ENCODE peak calls at places on chromosomes 16 and 17, in five cellular contexts. B is bronchial epithelial cell; M is CD8-positive, alpha-beta T cell; X is heart right ventricle; P is AG10803. Q is an unnamed sample.

GRCh38 chr16:67637625-67638024 is 7.3 kb upstream of the CARMIL2 start:
- DNase-seq in P (no peak), B (no peak), M (no peak), X (no peak), Q (no peak)

GRCh38 chr17:2337152-2337810 is at the start of gene SGSM2:
- DNase-seq in X (peak), B (no peak), P (peak), M (peak), Q (peak)

GRCh38 chr16:88066680-88067529 is 115.7 kb downstream of the BANP start:
- DNase-seq in P (no peak), X (no peak), M (no peak), B (no peak), Q (no peak)

GRCh38 chr17:65370669-65371126 is 190.8 kb downstream of the AXIN2 start:
- DNase-seq in P (no peak), B (no peak), X (no peak), M (peak), Q (no peak)

GRCh38 chr16:12458591-12459400 is 344.9 kb downstream of the CPPED1 start:
- DNase-seq in X (peak), M (peak), P (no peak), B (no peak), Q (no peak)

GRCh38 chr16:87645802-87646201 is 43.5 kb downstream of the JPH3 start:
- DNase-seq in B (no peak), M (no peak), P (no peak), X (no peak), Q (no peak)

GRCh38 chr17:17605083-17605746 is 13.7 kb upstream of the PEMT start:
- DNase-seq in P (peak), B (no peak), M (no peak), X (no peak), Q (no peak)

GRCh38 chr17:14305785-14306496 is 5.1 kb downstream of the HS3ST3B1 start:
- DNase-seq in M (no peak), X (no peak), B (no peak), P (no peak), Q (no peak)

GRCh38 chr16:3836641-3837040 is 43.9 kb downstream of the CREBBP start:
- DNase-seq in P (no peak), M (no peak), B (no peak), X (no peak), Q (no peak)

GRCh38 chr16:79838860-79839259 is 238.3 kb upstream of the MAF start:
- DNase-seq in X (no peak), P (peak), M (no peak), B (no peak), Q (no peak)

GRCh38 chr16:74982303-74982702 is 2.6 kb downstream of the WDR59 start:
- DNase-seq in X (no peak), P (no peak), M (no peak), B (no peak), Q (no peak)

DNA sequence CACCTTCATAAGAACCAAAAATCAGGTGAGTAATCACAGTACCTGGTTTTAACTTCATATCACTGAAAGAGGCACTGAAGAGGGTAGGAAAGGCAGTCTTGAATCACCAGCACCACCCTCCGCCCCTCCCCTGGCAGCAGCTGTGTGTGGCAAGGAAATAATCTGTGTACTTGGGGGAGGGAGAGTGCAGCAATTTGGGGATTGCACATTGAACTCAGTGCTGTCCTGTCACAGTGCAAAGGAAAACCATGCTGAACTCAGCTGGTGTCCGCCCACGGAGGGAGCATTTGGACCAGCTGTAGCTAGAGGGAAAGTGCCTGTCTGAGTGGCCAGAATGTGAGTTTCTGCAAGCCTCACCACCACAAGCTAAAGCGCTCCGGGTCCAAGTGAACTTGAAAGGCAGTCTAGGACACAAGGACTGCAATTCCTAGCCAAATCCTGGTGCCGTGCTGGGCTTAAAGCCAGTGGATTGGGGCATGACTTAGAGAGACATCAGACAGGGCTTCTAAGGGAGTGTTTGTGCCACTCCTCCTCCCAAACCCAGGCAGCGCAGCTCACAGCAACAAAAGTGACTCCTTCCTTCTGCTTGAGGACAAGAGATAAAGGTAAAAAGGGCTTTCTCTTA is 39.7 kb upstream of the ALDH3A1 start:
- DNase-seq in X (no peak), P (peak), B (peak), M (no peak), Q (peak)
- H3K4me3 ChIP-seq in X (no peak), P (no peak), B (no peak), M (no peak), Q (no peak)

GRCh38 chr16:89446975-89447293 is 43.4 kb downstream of the ANKRD11 start:
- DNase-seq in M (no peak), X (no peak), P (no peak), B (no peak), Q (no peak)
- H3K4me3 ChIP-seq in M (peak), X (no peak), P (no peak), B (no peak), Q (no peak)

DNA sequence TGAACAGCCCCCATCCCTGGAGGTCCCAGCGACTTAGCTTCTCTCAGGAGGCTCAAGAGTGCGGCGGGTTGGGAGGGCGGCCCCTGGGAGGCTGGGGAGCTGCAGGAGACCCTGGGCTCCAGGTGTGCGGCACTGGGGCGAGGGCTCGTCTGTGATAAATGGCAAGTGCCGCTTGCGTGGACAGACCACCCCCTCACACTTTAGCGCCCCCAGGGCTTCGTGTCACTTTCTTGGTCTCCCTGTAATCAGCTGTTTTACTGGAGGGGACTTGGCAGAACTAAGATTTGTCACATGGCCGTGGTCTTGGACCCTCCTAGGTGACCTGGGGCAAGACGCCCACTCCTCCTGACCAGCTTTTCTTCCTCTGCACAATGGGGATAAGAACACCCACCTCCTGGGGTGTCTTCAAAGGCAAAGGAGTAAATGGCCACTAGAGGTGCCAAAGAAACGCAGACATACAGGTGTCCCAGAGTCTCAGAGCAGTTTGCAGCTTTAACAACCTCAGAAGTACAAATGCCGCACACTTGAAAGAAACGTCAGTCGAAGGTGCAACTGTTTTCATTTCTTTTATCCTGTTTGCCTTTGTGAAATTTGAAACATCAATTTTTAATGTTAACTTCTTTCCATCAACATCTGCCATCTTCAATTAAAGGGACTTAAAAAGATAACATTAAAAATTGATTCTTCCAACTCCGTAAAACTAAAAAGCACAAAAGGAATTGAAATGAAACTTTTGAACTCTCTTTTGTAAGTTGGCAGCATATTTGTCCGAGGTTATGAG is 946 bp downstream of the OSGIN1 start:
- DNase-seq in X (no peak), M (no peak), P (peak), B (peak), Q (peak)
- H3K4me3 ChIP-seq in X (peak), M (no peak), P (peak), B (peak), Q (peak)

DNA sequence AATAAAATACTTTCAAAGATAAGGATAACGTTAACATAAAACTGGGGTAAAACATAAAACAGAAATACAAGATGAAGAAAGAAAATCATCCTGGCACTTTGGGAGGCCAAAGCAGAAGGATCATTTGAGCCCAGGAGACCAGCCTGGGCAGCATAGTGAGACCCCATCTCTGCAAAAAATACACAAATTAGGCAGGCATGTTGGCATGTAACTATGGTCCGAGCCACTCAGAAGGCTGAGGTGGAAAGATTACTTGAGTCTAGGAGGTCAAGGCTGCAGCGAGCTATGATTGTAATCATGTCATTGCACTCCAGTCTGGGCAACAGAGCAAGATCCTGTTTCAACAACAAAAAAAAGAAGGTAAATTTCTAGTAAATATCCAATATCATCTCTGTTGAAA is 19.6 kb downstream of the TAT start:
- DNase-seq in P (no peak), X (no peak), B (no peak), M (no peak), Q (no peak)
- H3K4me3 ChIP-seq in P (no peak), X (no peak), B (no peak), M (no peak), Q (no peak)

DNA sequence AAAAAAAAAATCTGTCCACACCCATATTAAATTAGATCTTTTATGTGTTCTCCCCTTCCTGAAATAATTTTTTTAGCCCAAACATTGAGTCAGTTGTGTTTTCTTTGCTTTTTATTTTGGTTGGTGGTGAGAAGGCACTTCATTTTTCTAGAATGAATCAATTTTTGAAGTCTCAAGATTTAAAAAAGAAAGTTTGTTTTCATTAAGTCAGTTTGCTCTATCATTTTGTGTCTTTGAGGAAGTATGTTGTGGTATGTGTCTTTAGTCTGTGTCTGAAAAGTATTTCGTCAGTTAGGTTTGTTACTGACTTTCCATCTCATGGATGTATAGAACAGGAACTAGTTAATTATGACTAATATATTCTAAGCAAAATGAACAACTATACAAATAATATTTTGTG is 3.8 kb downstream of the IGF2BP1 start:
- DNase-seq in X (no peak), M (no peak), B (no peak), P (peak), Q (no peak)
- H3K4me3 ChIP-seq in X (no peak), M (no peak), B (no peak), P (no peak), Q (peak)

DNA sequence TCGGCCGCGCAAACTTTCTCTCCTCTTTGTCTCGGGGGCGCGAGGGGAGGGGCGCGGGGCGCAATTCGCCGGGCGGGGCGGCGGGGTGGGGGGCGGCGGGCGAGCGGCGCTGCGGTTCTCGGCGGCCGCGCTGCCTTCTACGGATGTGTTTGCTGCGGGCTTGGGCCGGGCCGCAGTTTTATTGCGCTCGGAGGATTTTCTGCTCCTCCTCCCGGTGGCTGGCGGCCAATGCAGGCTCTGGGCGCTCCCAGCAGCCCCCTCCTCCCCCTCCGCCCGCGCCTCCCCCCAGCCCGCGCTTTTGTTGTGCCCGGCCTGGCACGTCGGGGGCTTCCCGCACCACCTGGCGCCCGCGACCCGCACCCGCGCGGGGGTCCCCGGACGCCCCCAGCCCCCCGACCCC is at the start of gene TIMP2:
- DNase-seq in P (peak), M (peak), X (peak), B (no peak), Q (peak)
- H3K4me3 ChIP-seq in P (peak), M (peak), X (peak), B (no peak), Q (peak)

DNA sequence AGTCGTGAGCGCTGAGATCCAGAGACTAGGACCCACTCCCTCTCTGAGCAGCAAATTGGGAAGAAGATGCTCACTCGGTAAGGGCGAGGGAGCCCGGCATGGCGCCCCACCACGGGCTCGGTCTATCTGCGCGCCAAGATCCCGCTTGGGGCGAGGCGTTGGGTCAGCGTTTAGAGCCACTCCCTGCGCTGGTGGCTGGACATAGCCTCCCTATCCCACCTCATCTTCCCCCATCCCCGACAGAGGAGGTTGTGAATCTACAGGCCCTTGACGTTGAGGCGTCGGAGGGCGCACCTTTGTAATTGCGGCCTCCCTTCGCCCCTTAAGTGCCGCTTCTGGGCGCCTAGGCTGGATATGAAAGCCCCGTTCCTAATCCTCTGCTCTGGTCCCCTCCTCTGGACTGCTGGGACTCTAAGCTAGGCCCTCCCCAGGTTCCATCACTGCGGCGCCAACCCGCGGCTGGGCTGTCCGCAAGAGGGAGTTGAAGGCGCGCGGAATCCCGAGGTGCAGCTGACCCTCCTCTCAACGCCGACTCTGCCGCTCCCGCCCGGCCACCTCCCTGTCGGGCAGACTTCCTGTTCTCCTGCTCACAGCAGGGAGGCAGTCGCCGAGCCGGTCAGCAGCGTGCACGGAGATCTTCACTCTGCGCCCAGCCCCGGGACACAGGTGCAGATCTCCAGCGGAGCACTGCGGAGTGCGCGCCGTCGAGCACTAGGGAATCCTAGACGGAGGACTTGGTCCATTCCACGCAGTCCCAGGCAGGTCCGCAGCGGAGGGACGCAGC is 16.1 kb upstream of the HOXB9 start:
- DNase-seq in B (no peak), P (peak), X (no peak), M (no peak), Q (no peak)
- H3K4me3 ChIP-seq in B (no peak), P (peak), X (no peak), M (no peak), Q (no peak)

GRCh38 chr17:62696256-62696655 is 68.8 kb downstream of the MRC2 start:
- DNase-seq in X (no peak), P (peak), M (no peak), B (no peak), Q (no peak)

GRCh38 chr17:62696726-62697490 is 69.4 kb downstream of the MRC2 start:
- DNase-seq in X (no peak), M (no peak), P (peak), B (no peak), Q (no peak)

GRCh38 chr17:62692721-62693431 is 65.4 kb downstream of the MRC2 start:
- DNase-seq in M (no peak), B (no peak), P (peak), X (no peak), Q (peak)

GRCh38 chr17:62692159-62692651 is 64.7 kb downstream of the MRC2 start:
- DNase-seq in B (no peak), P (no peak), X (no peak), M (no peak), Q (no peak)

GRCh38 chr17:62693616-62694415 is 66.3 kb downstream of the MRC2 start:
- DNase-seq in P (no peak), M (no peak), X (no peak), B (peak), Q (no peak)
- H3K4me3 ChIP-seq in P (no peak), M (no peak), X (no peak), B (no peak), Q (no peak)

GRCh38 chr17:6425407-6425806 is 9.5 kb downstream of the AIPL1 start:
- DNase-seq in P (no peak), X (no peak), B (no peak), M (no peak), Q (no peak)

GRCh38 chr17:6429266-6429665 is 5.7 kb downstream of the AIPL1 start:
- DNase-seq in M (no peak), P (no peak), X (no peak), B (no peak), Q (no peak)

GRCh38 chr17:6426356-6427101 is 8.4 kb downstream of the AIPL1 start:
- DNase-seq in M (no peak), B (no peak), P (no peak), X (no peak), Q (no peak)

GRCh38 chr17:6428207-6428965 is 6.5 kb downstream of the AIPL1 start:
- DNase-seq in P (no peak), B (no peak), X (no peak), M (no peak), Q (no peak)

GRCh38 chr17:6427284-6427781 is 7.6 kb downstream of the AIPL1 start:
- DNase-seq in B (no peak), P (peak), X (no peak), M (peak), Q (no peak)
- H3K4me3 ChIP-seq in B (no peak), P (peak), X (no peak), M (no peak), Q (no peak)

GRCh38 chr17:9646556-9646905 is 1.2 kb downstream of the USP43 start:
- DNase-seq in B (no peak), X (no peak), P (no peak), M (no peak), Q (no peak)

GRCh38 chr17:9644910-9645751 is at the start of gene USP43:
- DNase-seq in P (peak), B (peak), X (no peak), M (no peak), Q (peak)

GRCh38 chr17:9647014-9647413 is 1.7 kb downstream of the USP43 start:
- DNase-seq in P (no peak), B (peak), M (no peak), X (no peak), Q (no peak)

GRCh38 chr17:9643611-9644010 is 1.7 kb upstream of the USP43 start:
- DNase-seq in X (no peak), M (no peak), P (peak), B (no peak), Q (no peak)

GRCh38 chr17:9645858-9646555 is 690 bp downstream of the USP43 start:
- DNase-seq in B (peak), M (no peak), P (no peak), X (peak), Q (no peak)
- H3K4me3 ChIP-seq in B (peak), M (peak), P (peak), X (peak), Q (peak)

Q was measured in A673.